ENCODE peak calls at places on chromosome 12, in six cellular contexts. T is endodermal cell, I is neural progenitor cell, R is GM23248, L is fibroblast of lung, X is IMR-90. Y is an unnamed sample.
A peak's percentile ranks its signal among the peaks of the same experiment; 100 is the strongest.

GRCh38 chr12:8662592-8662991 is at the start of gene MFAP5:
- DNase-seq in T (no peak), I (peak; percentile 31), R (peak; percentile 94), L (peak; percentile 96), X (peak; percentile 25), Y (no peak)

GRCh38 chr12:118103231-118103600 is 595 bp downstream of the VSIG10 start:
- DNase-seq in T (no peak), I (no peak), R (peak; percentile 49), L (peak; percentile 30), X (peak; percentile 7), Y (no peak)

GRCh38 chr12:3135522-3136461 is 58.6 kb downstream of the TSPAN9 start:
- DNase-seq in T (peak; percentile 91), I (peak; percentile 84), R (peak; percentile 74), L (peak; percentile 63), X (peak; percentile 80), Y (peak; percentile 61)

GRCh38 chr12:10220398-10221077 is 7.9 kb downstream of the GABARAPL1 start:
- DNase-seq in T (no peak), I (no peak), R (peak; percentile 76), L (peak; percentile 70), X (peak; percentile 64), Y (no peak)

GRCh38 chr12:123660328-123660727 is 10.6 kb upstream of the TCTN2 start:
- DNase-seq in T (no peak), I (no peak), R (peak; percentile 96), L (peak; percentile 82), X (peak; percentile 85), Y (no peak)

GRCh38 chr12:109617496-109617895 is 43.9 kb downstream of the MVK start:
- DNase-seq in T (no peak), I (no peak), R (no peak), L (no peak), X (no peak), Y (no peak)

GRCh38 chr12:121810234-121810817 is 6.5 kb downstream of the SETD1B start:
- DNase-seq in T (no peak), I (no peak), R (no peak), L (no peak), X (no peak), Y (no peak)

GRCh38 chr12:25585662-25586061 is 32.6 kb upstream of the LMNTD1 start:
- DNase-seq in T (no peak), I (no peak), R (peak; percentile 72), L (peak; percentile 15), X (no peak), Y (no peak)

GRCh38 chr12:51672334-51672733 is 81.3 kb downstream of the SCN8A start:
- DNase-seq in T (no peak), I (no peak), R (peak; percentile 27), L (peak; percentile 43), X (peak; percentile 56), Y (no peak)

GRCh38 chr12:48038085-48038484 is 33.8 kb upstream of the COL2A1 start:
- DNase-seq in T (no peak), I (no peak), R (no peak), L (no peak), X (no peak), Y (no peak)

GRCh38 chr12:52918351-52918750 is 13.5 kb upstream of the KRT8 start:
- DNase-seq in T (peak; percentile 50), I (no peak), R (no peak), L (no peak), X (no peak), Y (no peak)

GRCh38 chr12:54428050-54429013 is 9.3 kb upstream of the ITGA5 start:
- DNase-seq in T (peak; percentile 73), I (no peak), R (peak; percentile 95), L (peak; percentile 87), X (peak; percentile 68), Y (no peak)
- H3K27ac ChIP-seq in T (no peak overlapping the region), I (no peak overlapping the region), R (peak overlapping the region; percentile 94), L (peak overlapping the region; percentile 49), X (peak overlapping the region; percentile 42), Y (no peak overlapping the region)

DNA sequence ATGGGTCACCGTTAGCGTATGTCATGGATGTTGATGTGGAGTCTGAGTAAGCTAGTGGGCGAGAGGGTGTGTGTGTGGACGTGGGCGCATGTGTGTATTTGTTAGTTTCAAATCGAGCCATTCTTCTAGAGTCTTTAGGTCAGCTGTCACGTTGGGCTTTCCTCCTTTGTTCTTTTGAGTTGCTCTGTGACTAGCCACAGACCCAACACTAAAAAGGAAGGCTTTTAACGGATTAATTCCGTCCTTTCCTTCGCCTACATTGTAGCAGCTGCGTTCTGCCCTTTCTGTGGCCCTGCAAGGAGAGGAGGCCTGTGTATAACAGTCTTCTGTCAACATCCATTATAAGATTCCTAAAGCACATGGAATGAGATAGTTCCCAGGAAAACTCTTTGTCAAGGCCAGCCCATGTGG is 117.2 kb upstream of the DNM1L start:
- DNase-seq in T (no peak), I (peak; percentile 90), R (no peak), L (peak; percentile 48), X (no peak), Y (no peak)
- H3K9ac ChIP-seq in T (no peak overlapping the region), I (no peak overlapping the region), R (no peak overlapping the region), L (no peak overlapping the region), X (no peak overlapping the region), Y (no peak overlapping the region)

GRCh38 chr12:65903680-65904403 is 79.6 kb downstream of the HMGA2 start:
- DNase-seq in T (no peak), I (no peak), R (no peak), L (no peak), X (no peak), Y (no peak)
- H3K27ac ChIP-seq in T (no peak overlapping the region), I (peak overlapping the region; percentile 48), R (peak overlapping the region; percentile 48), L (no peak overlapping the region), X (no peak overlapping the region), Y (no peak overlapping the region)

DNA sequence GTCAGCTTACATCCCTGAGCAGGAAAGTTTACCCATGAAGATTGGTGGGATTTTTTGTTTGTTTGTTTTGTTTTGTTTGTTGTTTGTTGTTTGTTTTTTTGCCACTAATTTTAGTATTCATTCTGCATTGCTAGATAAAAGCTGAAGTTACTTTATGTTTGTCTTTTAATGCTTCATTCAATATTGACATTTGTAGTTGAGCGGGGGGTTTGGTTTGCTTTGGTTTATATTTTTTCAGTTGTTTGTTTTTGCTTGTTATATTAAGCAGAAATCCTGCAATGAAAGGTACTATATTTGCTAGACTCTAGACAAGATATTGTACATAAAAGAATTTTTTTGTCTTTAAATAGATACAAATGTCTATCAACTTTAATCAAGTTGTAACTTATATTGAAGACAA is 37.6 kb downstream of the CD9 start:
- DNase-seq in T (no peak), I (no peak), R (no peak), L (no peak), X (no peak), Y (no peak)
- H3K9ac ChIP-seq in T (no peak overlapping the region), I (no peak overlapping the region), R (no peak overlapping the region), L (no peak overlapping the region), X (no peak overlapping the region), Y (no peak overlapping the region)

GRCh38 chr12:21334100-21334499 is 617 bp downstream of the SLCO1A2 start:
- DNase-seq in T (no peak), I (no peak), R (no peak), L (no peak), X (no peak), Y (no peak)
- H3K27ac ChIP-seq in T (no peak overlapping the region), I (no peak overlapping the region), R (no peak overlapping the region), L (no peak overlapping the region), X (no peak overlapping the region), Y (no peak overlapping the region)

DNA sequence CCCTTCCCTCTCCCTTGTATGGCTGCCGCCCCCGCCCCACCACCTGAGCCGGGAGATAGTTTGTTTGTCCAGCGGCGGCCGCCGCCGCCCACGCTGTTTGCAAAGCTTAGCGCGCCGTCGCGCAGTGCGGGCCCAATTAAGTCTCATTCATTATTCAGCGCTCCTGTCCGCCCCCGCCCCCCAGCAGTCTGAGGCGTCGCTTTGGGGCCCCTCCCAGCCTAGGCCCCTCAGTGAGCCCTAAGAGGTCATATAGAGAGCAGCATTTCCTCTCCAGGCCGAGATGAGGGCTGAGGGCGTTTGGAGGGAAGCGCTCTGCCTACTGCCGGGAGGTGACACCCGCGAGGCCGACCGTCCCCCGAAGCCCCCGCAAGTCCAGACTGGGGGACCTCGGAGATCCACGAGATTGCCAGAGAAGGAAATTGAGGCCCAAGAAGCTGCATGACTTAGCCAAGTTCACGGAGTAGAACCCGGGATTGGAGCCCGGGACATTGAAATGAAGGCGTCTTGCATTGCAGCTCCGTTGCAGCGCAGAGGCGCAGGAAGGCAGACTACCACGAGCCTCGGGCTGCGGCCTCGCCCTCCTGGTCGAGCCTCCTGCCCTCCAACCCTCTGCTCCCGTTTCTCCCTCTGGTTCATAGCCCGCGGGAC is at the start of gene DNAJC22:
- DNase-seq in T (peak; percentile 88), I (peak; percentile 74), R (peak; percentile 60), L (peak; percentile 27), X (no peak), Y (no peak)
- H3K9ac ChIP-seq in T (no peak within 1 kb of the TSS), I (no peak within 1 kb of the TSS), R (no peak within 1 kb of the TSS), L (peak within 1 kb of the TSS; percentile 12), X (no peak within 1 kb of the TSS), Y (peak within 1 kb of the TSS; percentile 57)

DNA sequence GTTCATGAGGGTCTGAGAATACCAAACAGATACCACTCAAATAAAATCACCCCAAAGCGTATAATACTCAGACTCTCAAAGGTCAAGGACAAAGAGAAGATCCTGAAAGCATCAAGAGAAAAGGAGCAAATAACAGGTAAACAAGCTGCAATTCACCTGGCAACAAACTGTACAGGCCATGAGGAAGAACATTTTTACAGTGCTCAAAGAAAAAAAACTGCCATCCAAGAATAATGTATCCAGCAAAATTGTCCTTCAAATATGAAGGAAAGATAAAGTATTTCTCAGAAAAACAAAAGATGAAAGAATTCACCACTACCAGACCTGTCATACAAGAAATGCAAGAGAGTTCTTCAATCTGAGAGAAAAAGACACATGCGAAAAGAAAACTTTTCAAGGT is 206.4 kb downstream of the PTPRO start:
- DNase-seq in T (no peak), I (no peak), R (no peak), L (no peak), X (no peak), Y (no peak)
- H3K27ac ChIP-seq in T (no peak overlapping the region), I (no peak overlapping the region), R (no peak overlapping the region), L (no peak overlapping the region), X (no peak overlapping the region), Y (no peak overlapping the region)

DNA sequence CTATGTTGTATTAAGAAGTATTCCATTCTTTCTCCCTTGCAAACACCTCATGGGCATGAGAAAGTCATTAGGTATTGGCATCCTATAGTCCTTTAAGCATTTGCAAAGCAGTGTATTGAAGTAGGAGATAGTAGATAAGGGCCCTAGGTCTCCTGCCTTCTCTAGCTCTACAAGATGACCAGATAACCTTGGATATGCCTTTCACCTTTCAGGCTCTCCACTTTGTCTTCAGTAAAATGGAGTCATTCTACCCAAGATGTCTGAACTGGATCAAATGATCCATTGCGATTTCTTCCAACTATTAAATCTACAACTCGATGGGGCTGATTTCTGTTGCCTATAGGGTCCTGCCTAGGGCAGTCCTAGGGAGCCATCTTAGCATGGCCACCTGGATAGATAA is 132.1 kb upstream of the BTG1 start:
- DNase-seq in T (no peak), I (no peak), R (no peak), L (no peak), X (no peak), Y (no peak)
- H3K9ac ChIP-seq in T (no peak overlapping the region), I (no peak overlapping the region), R (no peak overlapping the region), L (no peak overlapping the region), X (no peak overlapping the region), Y (no peak overlapping the region)

Y was measured in SK-N-MC.